ENCODE peak calls at places on chromosome 14, in seven cellular contexts. One of them, this sample, is unnamed.

GRCh38 chr14:98138666-98139065 is 1133.3 kb downstream of the BCL11B start:
- DNase-seq in AG20443: peak; percentile 27
- DNase-seq in nucleus accumbens: no peak
- DNase-seq in stimulated activated CD4-positive, alpha-beta T cell treated with anti-CD3 and anti-CD28 coated beads, Interleukin-1b, Interleukin-23, amount 100 ng/mL, for 1 hour: peak; percentile 40
- DNase-seq in fibroblast of lung: peak; percentile 24
- DNase-seq in left colon: peak; percentile 17
- DNase-seq in GM23248: peak; percentile 47
- DNase-seq in this sample: no peak

GRCh38 chr14:103385994-103386491 is 828 bp downstream of the MARK3 start:
- DNase-seq in AG20443: no peak
- DNase-seq in nucleus accumbens: no peak
- DNase-seq in stimulated activated CD4-positive, alpha-beta T cell treated with anti-CD3 and anti-CD28 coated beads, Interleukin-1b, Interleukin-23, amount 100 ng/mL, for 1 hour: no peak
- DNase-seq in fibroblast of lung: peak; percentile 25
- DNase-seq in left colon: peak; percentile 55
- DNase-seq in GM23248: peak; percentile 78
- DNase-seq in this sample: no peak

GRCh38 chr14:94748667-94749347 is 21.1 kb downstream of the GSC start:
- DNase-seq in AG20443: no peak
- DNase-seq in nucleus accumbens: no peak
- DNase-seq in stimulated activated CD4-positive, alpha-beta T cell treated with anti-CD3 and anti-CD28 coated beads, Interleukin-1b, Interleukin-23, amount 100 ng/mL, for 1 hour: no peak
- DNase-seq in fibroblast of lung: no peak
- DNase-seq in left colon: peak; percentile 41
- DNase-seq in GM23248: no peak
- DNase-seq in this sample: no peak

GRCh38 chr14:29236848-29237247 is 470.3 kb downstream of the FOXG1 start:
- DNase-seq in AG20443: peak; percentile 8
- DNase-seq in nucleus accumbens: no peak
- DNase-seq in stimulated activated CD4-positive, alpha-beta T cell treated with anti-CD3 and anti-CD28 coated beads, Interleukin-1b, Interleukin-23, amount 100 ng/mL, for 1 hour: no peak
- DNase-seq in fibroblast of lung: peak; percentile 89
- DNase-seq in left colon: no peak
- DNase-seq in GM23248: peak; percentile 92
- DNase-seq in this sample: no peak

GRCh38 chr14:96192049-96192448 is 12.6 kb upstream of the BDKRB2 start:
- DNase-seq in AG20443: no peak
- DNase-seq in nucleus accumbens: no peak
- DNase-seq in stimulated activated CD4-positive, alpha-beta T cell treated with anti-CD3 and anti-CD28 coated beads, Interleukin-1b, Interleukin-23, amount 100 ng/mL, for 1 hour: no peak
- DNase-seq in fibroblast of lung: no peak
- DNase-seq in left colon: no peak
- DNase-seq in GM23248: no peak
- DNase-seq in this sample: no peak

GRCh38 chr14:90384543-90384911 is 12.3 kb upstream of the CALM1 start:
- DNase-seq in AG20443: no peak
- DNase-seq in nucleus accumbens: no peak
- DNase-seq in stimulated activated CD4-positive, alpha-beta T cell treated with anti-CD3 and anti-CD28 coated beads, Interleukin-1b, Interleukin-23, amount 100 ng/mL, for 1 hour: no peak
- DNase-seq in fibroblast of lung: peak; percentile 81
- DNase-seq in left colon: no peak
- DNase-seq in GM23248: peak; percentile 70
- DNase-seq in this sample: no peak

GRCh38 chr14:64721391-64721791 is 17.2 kb downstream of the PLEKHG3 start:
- DNase-seq in AG20443: peak; percentile 83
- DNase-seq in nucleus accumbens: peak; percentile 8
- DNase-seq in stimulated activated CD4-positive, alpha-beta T cell treated with anti-CD3 and anti-CD28 coated beads, Interleukin-1b, Interleukin-23, amount 100 ng/mL, for 1 hour: no peak
- DNase-seq in fibroblast of lung: peak; percentile 92
- DNase-seq in left colon: peak; percentile 68
- DNase-seq in GM23248: peak; percentile 93
- DNase-seq in this sample: no peak

GRCh38 chr14:68363401-68363800 is 429.5 kb downstream of the ZFP36L1 start:
- DNase-seq in AG20443: no peak
- DNase-seq in nucleus accumbens: no peak
- DNase-seq in stimulated activated CD4-positive, alpha-beta T cell treated with anti-CD3 and anti-CD28 coated beads, Interleukin-1b, Interleukin-23, amount 100 ng/mL, for 1 hour: no peak
- DNase-seq in fibroblast of lung: no peak
- DNase-seq in left colon: no peak
- DNase-seq in GM23248: no peak
- DNase-seq in this sample: no peak

GRCh38 chr14:35337557-35338255 is 45.5 kb downstream of the PSMA6 start:
- DNase-seq in AG20443: no peak
- DNase-seq in nucleus accumbens: no peak
- DNase-seq in stimulated activated CD4-positive, alpha-beta T cell treated with anti-CD3 and anti-CD28 coated beads, Interleukin-1b, Interleukin-23, amount 100 ng/mL, for 1 hour: no peak
- DNase-seq in fibroblast of lung: no peak
- DNase-seq in left colon: no peak
- DNase-seq in GM23248: no peak
- DNase-seq in this sample: no peak

GRCh38 chr14:39488600-39488999 is 56.4 kb upstream of the FBXO33 start:
- DNase-seq in AG20443: peak; percentile 14
- DNase-seq in nucleus accumbens: no peak
- DNase-seq in stimulated activated CD4-positive, alpha-beta T cell treated with anti-CD3 and anti-CD28 coated beads, Interleukin-1b, Interleukin-23, amount 100 ng/mL, for 1 hour: no peak
- DNase-seq in fibroblast of lung: peak; percentile 13
- DNase-seq in left colon: no peak
- DNase-seq in GM23248: peak; percentile 43
- DNase-seq in this sample: peak; percentile 4

GRCh38 chr14:61864329-61864898 is 102.2 kb downstream of the SNAPC1 start:
- DNase-seq in AG20443: no peak
- DNase-seq in nucleus accumbens: no peak
- DNase-seq in stimulated activated CD4-positive, alpha-beta T cell treated with anti-CD3 and anti-CD28 coated beads, Interleukin-1b, Interleukin-23, amount 100 ng/mL, for 1 hour: no peak
- DNase-seq in fibroblast of lung: no peak
- DNase-seq in left colon: no peak
- DNase-seq in GM23248: no peak
- DNase-seq in this sample: no peak

GRCh38 chr14:52325126-52325525 is 11.0 kb downstream of the PTGER2 start:
- DNase-seq in AG20443: no peak
- DNase-seq in nucleus accumbens: no peak
- DNase-seq in stimulated activated CD4-positive, alpha-beta T cell treated with anti-CD3 and anti-CD28 coated beads, Interleukin-1b, Interleukin-23, amount 100 ng/mL, for 1 hour: no peak
- DNase-seq in fibroblast of lung: peak; percentile 58
- DNase-seq in left colon: no peak
- DNase-seq in GM23248: peak; percentile 74
- DNase-seq in this sample: no peak

GRCh38 chr14:73713804-73714655 is at the start of gene PNMA1:
- DNase-seq in AG20443: peak; percentile 98
- DNase-seq in nucleus accumbens: peak; percentile 81
- DNase-seq in stimulated activated CD4-positive, alpha-beta T cell treated with anti-CD3 and anti-CD28 coated beads, Interleukin-1b, Interleukin-23, amount 100 ng/mL, for 1 hour: peak; percentile 72
- DNase-seq in fibroblast of lung: peak; percentile 76
- DNase-seq in left colon: peak; percentile 88
- DNase-seq in GM23248: peak; percentile 97
- DNase-seq in this sample: peak; percentile 85

This sample was measured in caudate nucleus.